ENCODE peak calls at places on chromosomes 13 and 19, in five cellular contexts. O is cardiac fibroblast, P is HTR-8/SVneo, D is T-helper 2 cell, J is nephron progenitor cell. K is an unnamed sample.

GRCh38 chr13:112062619-112063308 is 4.2 kb upstream of the SOX1 start:
- DNase-seq in O (no peak), P (no peak), D (no peak), J (peak), K (no peak)

GRCh38 chr13:46963874-46964273 is 67.0 kb upstream of the HTR2A start:
- DNase-seq in O (no peak), P (no peak), D (no peak), J (no peak), K (no peak)

GRCh38 chr13:55190996-55191395 is 1949.7 kb upstream of the PRR20A start:
- DNase-seq in O (no peak), P (no peak), D (no peak), J (no peak), K (no peak)

GRCh38 chr13:60869941-60870613 is 473.1 kb downstream of the TDRD3 start:
- DNase-seq in O (no peak), P (no peak), D (no peak), J (no peak), K (no peak)

GRCh38 chr13:110593430-110594130 is 21.8 kb upstream of the NAXD start:
- DNase-seq in O (peak), P (peak), D (peak), J (no peak), K (no peak)

GRCh38 chr19:35731353-35731752 is 10.9 kb downstream of the IGFLR1 start:
- DNase-seq in O (no peak), P (no peak), D (no peak), J (no peak), K (no peak)

GRCh38 chr13:103931396-103931795 is 865.2 kb upstream of the SLC10A2 start:
- DNase-seq in O (no peak), P (no peak), D (no peak), J (no peak), K (no peak)

GRCh38 chr13:67238277-67238859 is 8.2 kb upstream of the PCDH9 start:
- DNase-seq in O (peak), P (peak), D (peak), J (no peak), K (no peak)

GRCh38 chr13:107375701-107376350 is 807.9 kb upstream of the ARGLU1 start:
- DNase-seq in O (no peak), P (no peak), D (no peak), J (no peak), K (no peak)

GRCh38 chr19:56253737-56254136 is 18.8 kb upstream of the EDDM13 start:
- DNase-seq in O (peak), P (peak), D (peak), J (no peak), K (no peak)

GRCh38 chr19:55474269-55475265 is 1.9 kb upstream of the ZNF628 start:
- DNase-seq in O (no peak), P (no peak), D (no peak), J (no peak), K (no peak)

GRCh38 chr13:111967572-111968201 is 99.3 kb upstream of the SOX1 start:
- DNase-seq in O (no peak), P (no peak), D (no peak), J (no peak), K (no peak)

GRCh38 chr13:75383064-75383715 is 98.8 kb downstream of the TBC1D4 start:
- DNase-seq in O (no peak), P (no peak), D (no peak), J (no peak), K (no peak)

GRCh38 chr19:39514840-39515550 is at the start of gene SELENOV:
- DNase-seq in O (no peak), P (no peak), D (no peak), J (peak), K (no peak)

GRCh38 chr13:99750951-99751350 is 220.6 kb downstream of the ZIC5 start:
- DNase-seq in O (no peak), P (no peak), D (no peak), J (no peak), K (no peak)

K was measured in effector memory CD8-positive, alpha-beta T cell.